ENCODE peak calls at places on chromosomes 12 and 14, in seven cellular contexts. U is kidney; G is foreskin fibroblast; A is astrocyte; Y is CD4-positive, alpha-beta T cell; Z is NB4; S is AG10803. Q is an unnamed sample.

GRCh38 chr14:48391661-48392060 is 716.3 kb upstream of the MDGA2 start:
- DNase-seq in U (no peak), G (no peak), A (peak), Y (no peak), Z (no peak), S (no peak), Q (no peak)

GRCh38 chr14:101497910-101498860 is 63.1 kb upstream of the DIO3 start:
- DNase-seq in U (peak), G (no peak), A (no peak), Y (peak), Z (no peak), S (no peak), Q (no peak)

GRCh38 chr12:111529424-111530368 is 69.4 kb downstream of the ATXN2 start:
- DNase-seq in U (no peak), G (peak), A (peak), Y (peak), Z (peak), S (peak), Q (peak)

GRCh38 chr12:5787828-5788227 is 157.2 kb downstream of the ANO2 start:
- DNase-seq in U (no peak), G (no peak), A (no peak), Y (no peak), Z (no peak), S (no peak), Q (no peak)

GRCh38 chr12:124915249-124916236 is 1.1 kb upstream of the UBC start:
- DNase-seq in U (no peak), G (no peak), A (no peak), Y (peak), Z (no peak), S (peak), Q (peak)

GRCh38 chr12:94157891-94158495 is 9.6 kb downstream of the PLXNC1 start:
- DNase-seq in U (no peak), G (no peak), A (no peak), Y (no peak), Z (peak), S (no peak), Q (no peak)

GRCh38 chr12:13373131-13373530 is 176.6 kb downstream of the EMP1 start:
- DNase-seq in U (no peak), G (no peak), A (no peak), Y (no peak), Z (no peak), S (no peak), Q (peak)

GRCh38 chr12:110533607-110534006 is 31.5 kb downstream of the RAD9B start:
- DNase-seq in U (no peak), G (no peak), A (peak), Y (no peak), Z (no peak), S (no peak), Q (no peak)

GRCh38 chr12:92608418-92609091 is 94.2 kb upstream of the PLEKHG7 start:
- DNase-seq in U (no peak), G (peak), A (peak), Y (no peak), Z (peak), S (peak), Q (peak)

GRCh38 chr14:51716610-51717009 is 64.9 kb downstream of the FRMD6 start:
- DNase-seq in U (no peak), G (no peak), A (peak), Y (no peak), Z (no peak), S (peak), Q (no peak)

GRCh38 chr12:98883231-98883630 is 238.1 kb downstream of the APAF1 start:
- DNase-seq in U (no peak), G (no peak), A (no peak), Y (no peak), Z (no peak), S (no peak), Q (no peak)

GRCh38 chr12:49200882-49201594 is 12.2 kb upstream of the TUBA1A start:
- DNase-seq in U (no peak), G (peak), A (peak), Y (no peak), Z (peak), S (peak), Q (peak)

GRCh38 chr12:120224304-120225199 is 23.6 kb upstream of the RPLP0 start:
- DNase-seq in U (peak), G (no peak), A (no peak), Y (no peak), Z (no peak), S (no peak), Q (peak)

GRCh38 chr14:94237983-94238382 is 55.1 kb downstream of the SERPINA10 start:
- DNase-seq in U (no peak), G (no peak), A (no peak), Y (no peak), Z (peak), S (no peak), Q (no peak)

GRCh38 chr12:91317324-91317723 is 134.7 kb upstream of the DCN start:
- DNase-seq in U (no peak), G (no peak), A (no peak), Y (no peak), Z (no peak), S (no peak), Q (peak)

GRCh38 chr12:3904999-3905398 is 31.8 kb upstream of the PARP11 start:
- DNase-seq in U (no peak), G (no peak), A (no peak), Y (no peak), Z (no peak), S (no peak), Q (no peak)

GRCh38 chr12:41919526-41920305 is 225.0 kb downstream of the GXYLT1 start:
- DNase-seq in U (no peak), G (no peak), A (no peak), Y (no peak), Z (no peak), S (no peak), Q (no peak)

GRCh38 chr12:43921666-43922337 is 85.9 kb downstream of the TMEM117 start:
- DNase-seq in U (no peak), G (peak), A (peak), Y (no peak), Z (no peak), S (peak), Q (peak)

GRCh38 chr12:58750484-58750883 is 169.8 kb downstream of the LRIG3 start:
- DNase-seq in U (no peak), G (peak), A (peak), Y (no peak), Z (no peak), S (peak), Q (peak)

GRCh38 chr12:19161251-19161650 is 31.7 kb downstream of the PLEKHA5 start:
- DNase-seq in U (no peak), G (no peak), A (no peak), Y (no peak), Z (no peak), S (no peak), Q (no peak)

GRCh38 chr12:115870527-115870926 is 407.0 kb downstream of the MED13L start:
- DNase-seq in U (no peak), G (no peak), A (no peak), Y (no peak), Z (no peak), S (no peak), Q (no peak)

GRCh38 chr12:74541074-74541473 is 3.4 kb downstream of the ATXN7L3B start:
- DNase-seq in U (no peak), G (no peak), A (no peak), Y (no peak), Z (no peak), S (no peak), Q (no peak)

GRCh38 chr12:132052191-132052932 is 91.8 kb downstream of the DDX51 start:
- DNase-seq in U (peak), G (no peak), A (no peak), Y (no peak), Z (no peak), S (no peak), Q (no peak)

GRCh38 chr12:32586390-32586789 is 92.7 kb upstream of the DNM1L start:
- DNase-seq in U (no peak), G (peak), A (peak), Y (no peak), Z (peak), S (peak), Q (peak)

GRCh38 chr14:32372154-32372553 is 43.1 kb downstream of the AKAP6 start:
- DNase-seq in U (no peak), G (peak), A (peak), Y (no peak), Z (no peak), S (peak), Q (peak)

GRCh38 chr12:50753232-50753769 is 10.6 kb upstream of the ATF1 start:
- DNase-seq in U (no peak), G (no peak), A (no peak), Y (no peak), Z (no peak), S (no peak), Q (no peak)

GRCh38 chr12:99137124-99137845 is 492.2 kb downstream of the APAF1 start:
- DNase-seq in U (no peak), G (no peak), A (no peak), Y (no peak), Z (no peak), S (no peak), Q (no peak)

GRCh38 chr14:54929556-54929955 is 26.9 kb upstream of the GCH1 start:
- DNase-seq in U (no peak), G (no peak), A (no peak), Y (no peak), Z (no peak), S (no peak), Q (no peak)

GRCh38 chr12:81143057-81143456 is 65.2 kb downstream of the ACSS3 start:
- DNase-seq in U (no peak), G (no peak), A (no peak), Y (no peak), Z (no peak), S (no peak), Q (no peak)

GRCh38 chr12:128857173-128857770 is 4.0 kb downstream of the GLT1D1 start:
- DNase-seq in U (no peak), G (no peak), A (no peak), Y (no peak), Z (peak), S (no peak), Q (no peak)

GRCh38 chr14:75247286-75247922 is 31.2 kb upstream of the FOS start:
- DNase-seq in U (peak), G (no peak), A (no peak), Y (peak), Z (no peak), S (no peak), Q (no peak)

GRCh38 chr14:21860172-21860571 is 186.6 kb upstream of the OR4E1 start:
- DNase-seq in U (no peak), G (no peak), A (no peak), Y (no peak), Z (peak), S (no peak), Q (no peak)
- TF ChIP-seq CTCF in U (peak), G (peak), A (no peak), Y (peak), Z (peak), S (no peak), Q (peak)

DNA sequence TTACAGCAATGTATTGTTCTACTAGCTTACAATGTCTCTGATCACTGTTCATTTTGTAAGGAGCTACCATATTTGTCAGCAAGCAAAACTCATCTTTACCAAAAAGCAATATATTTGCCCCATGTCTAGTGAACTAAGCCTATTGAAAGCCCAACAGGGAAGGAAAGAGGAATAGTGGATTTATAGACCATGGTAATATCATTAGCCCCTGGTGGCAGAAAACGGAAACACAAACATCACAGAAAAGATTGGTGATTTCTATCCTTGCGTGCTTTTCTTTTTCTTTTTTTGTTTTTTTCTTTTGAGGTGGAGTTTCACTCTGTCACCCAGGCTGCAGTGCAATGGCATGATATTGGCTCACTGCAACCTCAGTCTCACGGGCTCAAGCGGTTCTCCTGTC is 1562.4 kb upstream of the TMEM132C start:
- DNase-seq in U (no peak), G (no peak), A (no peak), Y (no peak), Z (no peak), S (no peak), Q (no peak)
- TF ChIP-seq CTCF in U (no peak), G (no peak), A (no peak), Y (no peak), Z (peak), S (no peak), Q (no peak)

DNA sequence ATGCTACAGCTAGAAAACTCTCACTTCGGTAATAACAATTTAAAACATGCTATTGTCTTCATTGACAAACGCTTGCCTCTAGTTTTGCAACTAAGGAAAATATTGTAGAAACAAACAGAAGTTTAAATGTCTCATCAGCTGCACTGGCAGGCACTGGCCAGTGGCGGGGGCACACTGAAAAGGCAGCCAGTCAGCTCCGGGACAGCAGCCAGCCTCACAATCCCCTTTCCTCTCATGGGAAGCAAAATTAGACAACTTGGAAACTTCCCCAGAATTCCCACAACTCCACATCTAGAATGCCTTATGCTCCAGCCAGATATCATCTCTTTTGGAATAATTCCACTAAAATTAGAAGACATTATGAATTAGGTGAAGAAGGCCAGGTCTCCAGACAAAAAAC is 72.0 kb downstream of the CLIP1 start:
- DNase-seq in U (peak), G (peak), A (peak), Y (no peak), Z (no peak), S (peak), Q (peak)
- TF ChIP-seq CTCF in U (no peak), G (peak), A (no peak), Y (no peak), Z (no peak), S (peak), Q (peak)

GRCh38 chr14:100376751-100377171 is 53.6 kb downstream of the SLC25A47 start:
- DNase-seq in U (no peak), G (no peak), A (no peak), Y (no peak), Z (peak), S (peak), Q (peak)
- TF ChIP-seq CTCF in U (no peak), G (peak), A (no peak), Y (no peak), Z (no peak), S (peak), Q (peak)

GRCh38 chr14:95994593-95994928 is 44.6 kb upstream of the C14orf132 start:
- DNase-seq in U (no peak), G (no peak), A (no peak), Y (no peak), Z (no peak), S (no peak), Q (no peak)
- TF ChIP-seq CTCF in U (no peak), G (no peak), A (no peak), Y (peak), Z (no peak), S (no peak), Q (no peak)

GRCh38 chr12:75819512-75819911 is 212.1 kb downstream of the PHLDA1 start:
- DNase-seq in U (no peak), G (no peak), A (no peak), Y (no peak), Z (no peak), S (no peak), Q (no peak)

GRCh38 chr12:75818863-75819262 is 212.7 kb downstream of the PHLDA1 start:
- DNase-seq in U (no peak), G (no peak), A (peak), Y (no peak), Z (no peak), S (peak), Q (peak)

GRCh38 chr12:75814856-75815754 is 216.5 kb downstream of the PHLDA1 start:
- DNase-seq in U (no peak), G (peak), A (peak), Y (no peak), Z (peak), S (peak), Q (peak)

GRCh38 chr12:75815756-75816155 is 215.8 kb downstream of the PHLDA1 start:
- DNase-seq in U (no peak), G (no peak), A (peak), Y (no peak), Z (no peak), S (no peak), Q (no peak)

GRCh38 chr12:75816892-75817291 is 214.7 kb downstream of the PHLDA1 start:
- DNase-seq in U (no peak), G (peak), A (peak), Y (no peak), Z (peak), S (peak), Q (peak)
- TF ChIP-seq CTCF in U (peak), G (no peak), A (no peak), Y (no peak), Z (no peak), S (no peak), Q (no peak)

DNA sequence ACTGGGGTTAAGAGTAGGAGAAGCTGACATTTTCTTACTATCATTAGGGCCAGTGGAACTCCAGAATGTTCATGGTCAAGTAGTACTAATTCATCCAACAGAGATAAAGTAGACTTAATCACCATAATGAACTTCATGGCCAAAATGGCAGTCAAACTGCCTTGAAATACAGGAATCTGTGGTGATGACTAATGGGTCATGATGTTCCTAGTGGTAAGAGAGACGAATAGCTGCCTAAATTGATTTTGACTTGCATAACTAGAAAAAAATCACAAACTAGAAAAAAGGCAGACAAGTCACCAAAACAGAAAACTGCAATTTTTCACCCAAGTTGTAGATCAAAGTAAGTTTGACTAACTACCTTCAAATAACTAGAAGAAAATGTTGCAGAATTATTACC is 138.5 kb downstream of the MGAT4C start:
- DNase-seq in U (no peak), G (no peak), A (peak), Y (no peak), Z (no peak), S (no peak), Q (peak)
- TF ChIP-seq CTCF in U (no peak), G (no peak), A (no peak), Y (no peak), Z (no peak), S (no peak), Q (no peak)

Q was measured in fibroblast of the aortic adventitia.